ENCODE peak calls at places on chromosomes 2 and 18, in five cellular contexts. Z is activated CD4-positive, alpha-beta T cell treated with anti-CD3 and anti-CD28 coated beads, Interleukin-2, amount 50 U/mL, for 1 hour; E is LHCN-M2; H is mucosa of gallbladder; C is kidney glomerular epithelial cell. L is an unnamed sample.

GRCh38 chr18:25560369-25560768 is 208.4 kb upstream of the ZNF521 start:
- DNase-seq in C (no peak), Z (no peak), E (peak), H (no peak), L (no peak)

GRCh38 chr2:242040681-242041080 is 171.2 kb downstream of the RTP5 start:
- DNase-seq in H (no peak), E (no peak), Z (no peak), C (no peak), L (no peak)

GRCh38 chr18:37712776-37713175 is 147.2 kb upstream of the CELF4 start:
- DNase-seq in H (no peak), E (no peak), Z (no peak), C (no peak), L (no peak)

GRCh38 chr2:15640291-15640711 is 48.6 kb downstream of the DDX1 start:
- DNase-seq in Z (no peak), C (peak), E (peak), H (no peak), L (peak)

GRCh38 chr2:118853647-118854367 is 6.4 kb upstream of the EN1 start:
- DNase-seq in H (no peak), Z (no peak), C (no peak), E (no peak), L (no peak)

GRCh38 chr2:225328192-225328591 is 71.3 kb upstream of the NYAP2 start:
- DNase-seq in H (no peak), C (peak), Z (no peak), E (peak), L (peak)

GRCh38 chr18:58863539-58864145 is 1.0 kb upstream of the ZNF532 start:
- DNase-seq in H (no peak), C (no peak), E (peak), Z (peak), L (no peak)

GRCh38 chr2:191724015-191724414 is 46.1 kb downstream of the NABP1 start:
- DNase-seq in E (no peak), H (no peak), C (no peak), Z (no peak), L (no peak)

GRCh38 chr2:191404568-191404991 is 159.4 kb downstream of the MYO1B start:
- DNase-seq in H (no peak), E (no peak), C (no peak), Z (no peak), L (peak)

GRCh38 chr2:46380038-46380940 is 83.1 kb downstream of the EPAS1 start:
- DNase-seq in H (no peak), C (no peak), E (no peak), Z (no peak), L (no peak)

GRCh38 chr2:44623622-44624351 is 262.0 kb downstream of the CAMKMT start:
- DNase-seq in E (no peak), Z (no peak), H (no peak), C (no peak), L (no peak)

GRCh38 chr2:241878007-241878970 is 8.8 kb downstream of the RTP5 start:
- DNase-seq in Z (peak), C (peak), E (peak), H (peak), L (peak)

GRCh38 chr2:30582521-30582920 is 135.5 kb downstream of the LCLAT1 start:
- DNase-seq in E (peak), C (no peak), Z (no peak), H (no peak), L (no peak)

GRCh38 chr2:37201766-37202165 is 5.5 kb downstream of the CEBPZOS start:
- DNase-seq in H (no peak), C (no peak), E (peak), Z (no peak), L (no peak)

GRCh38 chr2:15939854-15940660 is at the start of gene MYCN:
- DNase-seq in Z (no peak), E (peak), H (peak), C (peak), L (peak)

GRCh38 chr2:136248242-136248641 is 130.3 kb upstream of the CXCR4 start:
- DNase-seq in Z (no peak), H (no peak), E (peak), C (peak), L (no peak)

GRCh38 chr2:166610180-166610919 is 116.3 kb upstream of the SCN7A start:
- DNase-seq in H (no peak), C (no peak), Z (no peak), E (no peak), L (no peak)

GRCh38 chr2:206230060-206230890 is 44.2 kb upstream of the ZDBF2 start:
- DNase-seq in Z (no peak), E (peak), H (no peak), C (no peak), L (no peak)

GRCh38 chr2:187091664-187092063 is 242.7 kb upstream of the ZSWIM2 start:
- DNase-seq in C (no peak), Z (no peak), E (no peak), H (no peak), L (no peak)

GRCh38 chr2:208294482-208295024 is 28.5 kb downstream of the PIKFYVE start:
- DNase-seq in E (no peak), C (no peak), Z (no peak), H (no peak), L (no peak)

GRCh38 chr18:21815101-21815500 is 74.5 kb downstream of the MIB1 start:
- DNase-seq in E (no peak), H (no peak), Z (no peak), C (no peak), L (no peak)

GRCh38 chr2:19231625-19232024 is 126.8 kb downstream of the OSR1 start:
- DNase-seq in H (no peak), Z (no peak), E (no peak), C (no peak), L (no peak)

GRCh38 chr2:219508933-219509779 is 5.1 kb upstream of the ASIC4 start:
- DNase-seq in C (no peak), E (no peak), Z (no peak), H (no peak), L (no peak)

GRCh38 chr18:27599202-27599829 is 414.2 kb upstream of the CHST9 start:
- DNase-seq in E (peak), Z (no peak), H (peak), C (peak), L (peak)

GRCh38 chr18:24278591-24278990 is 119.0 kb downstream of the OSBPL1A start:
- DNase-seq in H (no peak), E (no peak), Z (no peak), C (no peak), L (no peak)

GRCh38 chr2:26840937-26841610 is 6.9 kb upstream of the DPYSL5 start:
- DNase-seq in E (no peak), C (no peak), Z (no peak), H (no peak), L (no peak)

GRCh38 chr2:68811364-68811763 is 59.8 kb downstream of the BMP10 start:
- DNase-seq in E (peak), C (no peak), Z (no peak), H (no peak), L (no peak)

GRCh38 chr2:47695800-47696477 is 87.0 kb upstream of the MSH6 start:
- DNase-seq in E (no peak), Z (no peak), H (no peak), C (no peak), L (no peak)

L was measured in Caki2.